ENCODE peak calls at places on chromosomes 7 and 10, in six cellular contexts. J is non-pigmented ciliary epithelial cell, N is GM03348, L is fibroblast of lung, M is hepatic stellate cell, I is mucosa of descending colon. E is an unnamed sample.

GRCh38 chr10:3761916-3762708 is 22.9 kb downstream of the KLF6 start:
- DNase-seq in J (no peak), N (no peak), L (peak), M (no peak), I (no peak), E (no peak)

GRCh38 chr10:35451103-35452016 is 115.1 kb downstream of the CCNY start:
- DNase-seq in J (no peak), N (no peak), L (peak), M (peak), I (no peak), E (peak)

GRCh38 chr7:26157520-26158105 is 5.6 kb downstream of the NFE2L3 start:
- DNase-seq in J (no peak), N (no peak), L (no peak), M (no peak), I (no peak), E (no peak)

GRCh38 chr10:49446031-49446430 is 50.1 kb upstream of the DRGX start:
- DNase-seq in J (peak), N (no peak), L (no peak), M (no peak), I (no peak), E (no peak)

GRCh38 chr10:13091816-13092215 is 8.1 kb upstream of the OPTN start:
- DNase-seq in J (no peak), N (no peak), L (no peak), M (no peak), I (no peak), E (no peak)

GRCh38 chr7:150939052-150939810 is 38.9 kb downstream of the KCNH2 start:
- DNase-seq in J (no peak), N (no peak), L (no peak), M (no peak), I (no peak), E (peak)

GRCh38 chr10:18501198-18501597 is 150.2 kb downstream of the NSUN6 start:
- DNase-seq in J (peak), N (peak), L (peak), M (peak), I (no peak), E (no peak)

GRCh38 chr7:127066974-127067373 is 185.8 kb downstream of the GRM8 start:
- DNase-seq in J (no peak), N (no peak), L (no peak), M (no peak), I (peak), E (peak)

GRCh38 chr7:159097661-159098423 is 46.8 kb downstream of the VIPR2 start:
- DNase-seq in J (no peak), N (no peak), L (no peak), M (no peak), I (no peak), E (no peak)

GRCh38 chr10:117790621-117791020 is 248.1 kb downstream of the EMX2 start:
- DNase-seq in J (no peak), N (no peak), L (no peak), M (no peak), I (no peak), E (no peak)

GRCh38 chr7:37504791-37505190 is 56.1 kb upstream of the ELMO1 start:
- DNase-seq in J (no peak), N (no peak), L (no peak), M (no peak), I (no peak), E (no peak)

GRCh38 chr10:91597397-91597881 is 35.4 kb downstream of the PPP1R3C start:
- DNase-seq in J (no peak), N (no peak), L (peak), M (no peak), I (no peak), E (no peak)

GRCh38 chr10:44706745-44707144 is 204.4 kb upstream of the TMEM72 start:
- DNase-seq in J (peak), N (peak), L (peak), M (peak), I (no peak), E (no peak)

GRCh38 chr10:62803993-62804383 is 532 bp upstream of the ADO start:
- DNase-seq in J (no peak), N (no peak), L (peak), M (no peak), I (no peak), E (no peak)

GRCh38 chr10:49001402-49001801 is 61.8 kb upstream of the LRRC18 start:
- DNase-seq in J (no peak), N (no peak), L (no peak), M (no peak), I (no peak), E (no peak)

GRCh38 chr10:27820637-27821036 is 75.0 kb upstream of the MKX start:
- DNase-seq in J (no peak), N (no peak), L (no peak), M (no peak), I (no peak), E (no peak)

GRCh38 chr7:130409067-130409721 is 28.9 kb downstream of the CPA1 start:
- DNase-seq in J (no peak), N (no peak), L (no peak), M (no peak), I (no peak), E (no peak)

GRCh38 chr10:98349508-98349922 is 65.5 kb downstream of the PYROXD2 start:
- DNase-seq in J (peak), N (peak), L (peak), M (peak), I (peak), E (no peak)

GRCh38 chr7:64656489-64656888 is 9.4 kb upstream of the ZNF107 start:
- DNase-seq in J (no peak), N (no peak), L (no peak), M (no peak), I (no peak), E (no peak)

GRCh38 chr7:19939746-19940145 is 166.3 kb upstream of the TMEM196 start:
- DNase-seq in J (peak), N (peak), L (peak), M (peak), I (no peak), E (no peak)

GRCh38 chr10:117461766-117462423 is 80.7 kb upstream of the EMX2 start:
- DNase-seq in J (no peak), N (peak), L (no peak), M (peak), I (peak), E (no peak)

GRCh38 chr7:2757361-2757903 is 69.4 kb downstream of the AMZ1 start:
- DNase-seq in J (no peak), N (peak), L (no peak), M (no peak), I (no peak), E (no peak)

GRCh38 chr10:35336921-35337741 is 822 bp downstream of the CCNY start:
- DNase-seq in J (no peak), N (peak), L (no peak), M (peak), I (peak), E (peak)

GRCh38 chr10:121753726-121754476 is 155.7 kb upstream of the FGFR2 start:
- DNase-seq in J (peak), N (peak), L (peak), M (peak), I (no peak), E (no peak)

GRCh38 chr10:87850742-87851205 is 12.6 kb downstream of the KLLN start:
- DNase-seq in J (no peak), N (peak), L (peak), M (peak), I (peak), E (peak)

GRCh38 chr7:25968205-25968993 is 183.6 kb upstream of the NFE2L3 start:
- DNase-seq in J (no peak), N (no peak), L (no peak), M (no peak), I (no peak), E (no peak)

GRCh38 chr10:77391605-77392235 is 245.9 kb downstream of the KCNMA1 start:
- DNase-seq in J (peak), N (peak), L (peak), M (peak), I (peak), E (peak)

E was measured in right lobe of liver.